ENCODE peak calls at places on chromosome 14, in seven cellular contexts. S is adrenal gland, J is stomach, M is spleen, A is lower leg skin, O is GM12878, X is body of pancreas. Y is an unnamed sample.

GRCh38 chr14:67820428-67820881 is 876 bp downstream of the RAD51B start:
- DNase-seq in S (no peak), J (no peak), M (no peak), A (no peak), O (no peak), X (peak; percentile 29), Y (no peak)

GRCh38 chr14:72450473-72451044 is 443.3 kb downstream of the DPF3 start:
- DNase-seq in S (no peak), J (no peak), M (no peak), A (no peak), O (no peak), X (no peak), Y (no peak)

GRCh38 chr14:59221558-59221957 is 33.1 kb downstream of the DAAM1 start:
- DNase-seq in S (no peak), J (no peak), M (no peak), A (no peak), O (no peak), X (no peak), Y (no peak)

GRCh38 chr14:26332966-26333365 is 264.9 kb downstream of the NOVA1 start:
- DNase-seq in S (no peak), J (no peak), M (no peak), A (peak; percentile 34), O (no peak), X (peak; percentile 5), Y (peak; percentile 7)

GRCh38 chr14:35347323-35348043 is 55.3 kb downstream of the PSMA6 start:
- DNase-seq in S (no peak), J (no peak), M (no peak), A (no peak), O (no peak), X (peak; percentile 51), Y (no peak)

GRCh38 chr14:49783394-49784010 is 15.5 kb downstream of the KLHDC2 start:
- DNase-seq in S (no peak), J (no peak), M (no peak), A (no peak), O (no peak), X (no peak), Y (no peak)

GRCh38 chr14:55457496-55457895 is 17.1 kb upstream of the TBPL2 start:
- DNase-seq in S (no peak), J (no peak), M (no peak), A (no peak), O (no peak), X (no peak), Y (no peak)

GRCh38 chr14:32426028-32426427 is 96.9 kb downstream of the AKAP6 start:
- DNase-seq in S (no peak), J (no peak), M (no peak), A (no peak), O (no peak), X (no peak), Y (no peak)

GRCh38 chr14:67418368-67419174 is 6.6 kb upstream of the PLEK2 start:
- DNase-seq in S (peak; percentile 46), J (peak; percentile 63), M (no peak), A (no peak), O (no peak), X (no peak), Y (no peak)

GRCh38 chr14:74919421-74920165 is 3.5 kb downstream of the RPS6KL1 start:
- DNase-seq in S (no peak), J (no peak), M (peak; percentile 43), A (no peak), O (no peak), X (no peak), Y (no peak)

GRCh38 chr14:92898732-92899131 is 24.2 kb upstream of the CHGA start:
- DNase-seq in S (no peak), J (no peak), M (no peak), A (no peak), O (no peak), X (no peak), Y (no peak)

GRCh38 chr14:22570132-22570949 is 18.7 kb downstream of the DAD1 start:
- DNase-seq in S (peak; percentile 82), J (peak; percentile 79), M (no peak), A (peak; percentile 84), O (peak; percentile 99), X (peak; percentile 87), Y (peak; percentile 35)

GRCh38 chr14:37708481-37708880 is 113.1 kb downstream of the TTC6 start:
- DNase-seq in S (no peak), J (no peak), M (no peak), A (no peak), O (no peak), X (no peak), Y (no peak)

GRCh38 chr14:32938719-32939253 is at the start of gene NPAS3:
- DNase-seq in S (no peak), J (no peak), M (no peak), A (no peak), O (no peak), X (no peak), Y (no peak)

GRCh38 chr14:54676822-54677708 is 110.1 kb downstream of the SAMD4A start:
- DNase-seq in S (peak; percentile 59), J (no peak), M (no peak), A (no peak), O (no peak), X (peak; percentile 32), Y (no peak)

GRCh38 chr14:93239869-93240677 is 33.0 kb downstream of the UBR7 start:
- DNase-seq in S (no peak), J (no peak), M (no peak), A (no peak), O (no peak), X (no peak), Y (no peak)

GRCh38 chr14:74649673-74650072 is 37.6 kb upstream of the LTBP2 start:
- DNase-seq in S (no peak), J (no peak), M (peak; percentile 9), A (no peak), O (no peak), X (no peak), Y (no peak)

GRCh38 chr14:65414961-65415589 is 2.5 kb downstream of the FUT8 start:
- DNase-seq in S (no peak), J (no peak), M (no peak), A (no peak), O (no peak), X (peak; percentile 9), Y (no peak)

GRCh38 chr14:88245321-88245720 is 77.7 kb downstream of the KCNK10 start:
- DNase-seq in S (no peak), J (no peak), M (no peak), A (no peak), O (no peak), X (no peak), Y (no peak)

GRCh38 chr14:21097616-21098133 is 780 bp downstream of the ZNF219 start:
- DNase-seq in S (peak; percentile 62), J (no peak), M (peak; percentile 79), A (no peak), O (no peak), X (no peak), Y (no peak)

GRCh38 chr14:21098134-21098891 is at the start of gene ZNF219:
- DNase-seq in S (peak; percentile 79), J (peak; percentile 53), M (peak; percentile 86), A (no peak), O (no peak), X (peak; percentile 62), Y (peak; percentile 48)

GRCh38 chr14:21098892-21099595 is 589 bp upstream of the ZNF219 start:
- DNase-seq in S (peak; percentile 26), J (no peak), M (no peak), A (no peak), O (no peak), X (no peak), Y (no peak)

GRCh38 chr14:21100931-21101330 is at the start of gene TMEM253:
- DNase-seq in S (no peak), J (no peak), M (no peak), A (no peak), O (no peak), X (no peak), Y (no peak)

DNA sequence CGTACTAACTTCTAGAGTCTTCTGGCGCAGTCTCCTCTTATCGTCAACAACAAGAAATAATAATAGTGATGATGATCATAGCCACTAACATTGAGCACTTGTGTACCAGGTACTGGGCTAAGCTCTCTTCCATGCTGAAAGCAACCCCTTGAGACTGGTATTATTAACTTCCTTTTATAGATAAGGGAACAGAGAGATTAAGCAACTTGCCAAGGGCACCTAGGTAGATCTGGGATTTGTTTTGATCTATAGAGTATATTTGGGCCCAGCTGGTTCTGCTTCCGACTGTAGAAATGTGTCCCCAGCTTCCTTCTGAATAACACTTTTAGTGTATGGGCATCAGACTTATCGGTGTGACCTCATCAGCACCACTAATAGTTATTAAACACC is 1.1 kb upstream of the ZNF219 start:
- DNase-seq in S (no peak), J (no peak), M (no peak), A (no peak), O (no peak), X (no peak), Y (no peak)
- H3K4me3 ChIP-seq in S (no peak overlapping the region), J (no peak overlapping the region), M (no peak overlapping the region), A (no peak overlapping the region), O (no peak overlapping the region), X (no peak overlapping the region), Y (no peak overlapping the region)

GRCh38 chr14:60648934-60649814 is at the start of gene SIX1:
- DNase-seq in S (peak; percentile 69), J (peak; percentile 75), M (peak; percentile 80), A (no peak), O (no peak), X (peak; percentile 66), Y (peak; percentile 89)
- TF ChIP-seq POLR2A in S (no peak), J (no peak), M (no peak), A (no peak), O (no peak), X (no peak), Y (peak; percentile 99)

GRCh38 chr14:91380116-91380515 is 37.5 kb downstream of the CCDC88C start:
- DNase-seq in S (no peak), J (no peak), M (no peak), A (no peak), O (no peak), X (no peak), Y (no peak)
- H3K4me3 ChIP-seq in S (no peak overlapping the region), J (no peak overlapping the region), M (no peak overlapping the region), A (no peak overlapping the region), O (no peak overlapping the region), X (no peak overlapping the region), Y (no peak overlapping the region)

GRCh38 chr14:95302667-95303066 is 17.0 kb downstream of the CLMN start:
- DNase-seq in S (no peak), J (no peak), M (no peak), A (no peak), O (no peak), X (no peak), Y (no peak)
- TF ChIP-seq POLR2A in S (no peak), J (no peak), M (no peak), A (no peak), O (no peak), X (no peak), Y (no peak)

DNA sequence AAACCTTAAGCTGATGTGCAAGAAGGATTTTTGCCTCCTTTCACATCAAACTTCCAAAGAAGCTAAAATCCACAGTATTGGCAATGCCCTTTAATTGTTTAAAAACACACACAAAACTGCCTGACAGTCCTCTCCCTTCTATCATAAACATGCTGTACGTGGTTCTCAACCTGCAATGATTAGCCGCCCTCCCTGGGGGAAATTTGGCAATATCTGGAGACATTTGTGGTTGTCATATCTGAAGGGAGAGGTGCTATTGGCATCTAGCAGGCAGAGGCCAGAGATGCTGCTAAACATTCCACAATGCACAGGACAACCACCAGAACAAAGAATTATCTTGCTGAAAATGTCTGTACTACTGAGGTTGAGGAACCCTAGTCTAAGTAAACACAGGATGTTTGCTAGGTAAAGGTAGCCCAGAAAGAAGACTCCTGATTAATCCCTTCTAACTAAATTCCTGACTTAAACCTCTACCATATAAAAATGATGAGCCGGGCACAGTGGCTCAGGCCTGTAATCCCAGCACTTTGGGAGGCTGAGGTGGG is 1.2 kb downstream of the ACOT6 start:
- DNase-seq in S (no peak), J (no peak), M (no peak), A (no peak), O (no peak), X (no peak), Y (no peak)
- H3K4me3 ChIP-seq in S (no peak overlapping the region), J (no peak overlapping the region), M (peak overlapping the region; percentile 80), A (no peak overlapping the region), O (no peak overlapping the region), X (no peak overlapping the region), Y (peak overlapping the region; percentile 62)